ENCODE peak calls at places on chromosomes 7 and 10, in nine cellular contexts. One of them, this sample, is unnamed.

GRCh38 chr10:114856544-114857287 is 35.1 kb downstream of the FHIP2A start:
- DNase-seq in body of pancreas: no peak
- DNase-seq in HepG2: no peak
- DNase-seq in GM23338: no peak
- DNase-seq in heart right ventricle: no peak
- DNase-seq in Caco-2: no peak
- DNase-seq in stomach: no peak
- DNase-seq in IMR-90: peak; percentile 90
- DNase-seq in uterus: no peak
- DNase-seq in this sample: no peak

GRCh38 chr10:34157501-34157900 is 657.6 kb downstream of the PARD3 start:
- DNase-seq in body of pancreas: no peak
- DNase-seq in HepG2: no peak
- DNase-seq in GM23338: no peak
- DNase-seq in heart right ventricle: no peak
- DNase-seq in Caco-2: no peak
- DNase-seq in stomach: no peak
- DNase-seq in IMR-90: peak; percentile 45
- DNase-seq in uterus: no peak
- DNase-seq in this sample: no peak

GRCh38 chr7:159036916-159037605 is 107.6 kb downstream of the VIPR2 start:
- DNase-seq in body of pancreas: no peak
- DNase-seq in HepG2: no peak
- DNase-seq in GM23338: peak; percentile 33
- DNase-seq in heart right ventricle: no peak
- DNase-seq in Caco-2: no peak
- DNase-seq in stomach: no peak
- DNase-seq in IMR-90: no peak
- DNase-seq in uterus: no peak
- DNase-seq in this sample: no peak

GRCh38 chr10:32347363-32347735 is 391 bp upstream of the EPC1 start:
- DNase-seq in body of pancreas: no peak
- DNase-seq in HepG2: no peak
- DNase-seq in GM23338: no peak
- DNase-seq in heart right ventricle: no peak
- DNase-seq in Caco-2: no peak
- DNase-seq in stomach: no peak
- DNase-seq in IMR-90: no peak
- DNase-seq in uterus: no peak
- DNase-seq in this sample: no peak

GRCh38 chr7:16926283-16926682 is 44.5 kb upstream of the AGR3 start:
- DNase-seq in body of pancreas: no peak
- DNase-seq in HepG2: peak; percentile 28
- DNase-seq in GM23338: peak; percentile 34
- DNase-seq in heart right ventricle: peak; percentile 21
- DNase-seq in Caco-2: no peak
- DNase-seq in stomach: no peak
- DNase-seq in IMR-90: peak; percentile 54
- DNase-seq in uterus: no peak
- DNase-seq in this sample: no peak

GRCh38 chr7:98870071-98870651 is 347 bp upstream of the TMEM130 start:
- DNase-seq in body of pancreas: peak; percentile 31
- DNase-seq in HepG2: no peak
- DNase-seq in GM23338: peak; percentile 88
- DNase-seq in heart right ventricle: peak; percentile 38
- DNase-seq in Caco-2: no peak
- DNase-seq in stomach: no peak
- DNase-seq in IMR-90: peak; percentile 50
- DNase-seq in uterus: peak; percentile 20
- DNase-seq in this sample: no peak

GRCh38 chr10:103814104-103814503 is 41.3 kb downstream of the SH3PXD2A start:
- DNase-seq in body of pancreas: no peak
- DNase-seq in HepG2: no peak
- DNase-seq in GM23338: no peak
- DNase-seq in heart right ventricle: no peak
- DNase-seq in Caco-2: no peak
- DNase-seq in stomach: no peak
- DNase-seq in IMR-90: no peak
- DNase-seq in uterus: no peak
- DNase-seq in this sample: no peak

GRCh38 chr10:68099736-68100135 is 9.6 kb upstream of the MYPN start:
- DNase-seq in body of pancreas: no peak
- DNase-seq in HepG2: no peak
- DNase-seq in GM23338: no peak
- DNase-seq in heart right ventricle: no peak
- DNase-seq in Caco-2: no peak
- DNase-seq in stomach: no peak
- DNase-seq in IMR-90: peak; percentile 89
- DNase-seq in uterus: no peak
- DNase-seq in this sample: no peak

GRCh38 chr10:49273626-49274025 is 25.3 kb upstream of the C10orf71 start:
- DNase-seq in body of pancreas: no peak
- DNase-seq in HepG2: no peak
- DNase-seq in GM23338: no peak
- DNase-seq in heart right ventricle: no peak
- DNase-seq in Caco-2: no peak
- DNase-seq in stomach: no peak
- DNase-seq in IMR-90: no peak
- DNase-seq in uterus: no peak
- DNase-seq in this sample: no peak

GRCh38 chr7:53292341-53292740 is 256.9 kb downstream of the POM121L12 start:
- DNase-seq in body of pancreas: no peak
- DNase-seq in HepG2: no peak
- DNase-seq in GM23338: no peak
- DNase-seq in heart right ventricle: no peak
- DNase-seq in Caco-2: no peak
- DNase-seq in stomach: no peak
- DNase-seq in IMR-90: no peak
- DNase-seq in uterus: no peak
- DNase-seq in this sample: no peak

GRCh38 chr7:112341464-112341863 is 108.8 kb upstream of the IFRD1 start:
- DNase-seq in body of pancreas: peak; percentile 65
- DNase-seq in HepG2: no peak
- DNase-seq in GM23338: no peak
- DNase-seq in heart right ventricle: no peak
- DNase-seq in Caco-2: no peak
- DNase-seq in stomach: no peak
- DNase-seq in IMR-90: no peak
- DNase-seq in uterus: no peak
- DNase-seq in this sample: no peak

GRCh38 chr10:102579206-102579790 is 65.0 kb upstream of the TRIM8 start:
- DNase-seq in body of pancreas: no peak
- DNase-seq in HepG2: no peak
- DNase-seq in GM23338: no peak
- DNase-seq in heart right ventricle: no peak
- DNase-seq in Caco-2: no peak
- DNase-seq in stomach: no peak
- DNase-seq in IMR-90: peak; percentile 25
- DNase-seq in uterus: no peak
- DNase-seq in this sample: no peak

GRCh38 chr10:49115015-49115795 is at the start of gene VSTM4:
- DNase-seq in body of pancreas: no peak
- DNase-seq in HepG2: no peak
- DNase-seq in GM23338: peak; percentile 61
- DNase-seq in heart right ventricle: peak; percentile 41
- DNase-seq in Caco-2: no peak
- DNase-seq in stomach: no peak
- DNase-seq in IMR-90: peak; percentile 59
- DNase-seq in uterus: peak; percentile 43
- DNase-seq in this sample: no peak

GRCh38 chr7:109751241-109751640 is 1181.6 kb downstream of the DNAJB9 start:
- DNase-seq in body of pancreas: no peak
- DNase-seq in HepG2: peak; percentile 3
- DNase-seq in GM23338: no peak
- DNase-seq in heart right ventricle: no peak
- DNase-seq in Caco-2: no peak
- DNase-seq in stomach: no peak
- DNase-seq in IMR-90: peak; percentile 7
- DNase-seq in uterus: no peak
- DNase-seq in this sample: no peak

GRCh38 chr10:47400786-47401185 is 16.7 kb upstream of the ZNF488 start:
- DNase-seq in body of pancreas: no peak
- DNase-seq in HepG2: no peak
- DNase-seq in GM23338: no peak
- DNase-seq in heart right ventricle: no peak
- DNase-seq in Caco-2: no peak
- DNase-seq in stomach: no peak
- DNase-seq in IMR-90: no peak
- DNase-seq in uterus: no peak
- DNase-seq in this sample: no peak

GRCh38 chr7:28362812-28363211 is 49.5 kb upstream of the CREB5 start:
- DNase-seq in body of pancreas: no peak
- DNase-seq in HepG2: no peak
- DNase-seq in GM23338: peak; percentile 27
- DNase-seq in heart right ventricle: no peak
- DNase-seq in Caco-2: no peak
- DNase-seq in stomach: no peak
- DNase-seq in IMR-90: no peak
- DNase-seq in uterus: no peak
- DNase-seq in this sample: no peak

GRCh38 chr7:76069238-76069638 is 21.3 kb downstream of the MDH2 start:
- DNase-seq in body of pancreas: peak; percentile 55
- DNase-seq in HepG2: no peak
- DNase-seq in GM23338: peak; percentile 84
- DNase-seq in heart right ventricle: peak; percentile 38
- DNase-seq in Caco-2: peak; percentile 55
- DNase-seq in stomach: peak; percentile 39
- DNase-seq in IMR-90: peak; percentile 97
- DNase-seq in uterus: peak; percentile 72
- DNase-seq in this sample: no peak

GRCh38 chr7:127214956-127215355 is 37.8 kb downstream of the GRM8 start:
- DNase-seq in body of pancreas: no peak
- DNase-seq in HepG2: no peak
- DNase-seq in GM23338: peak; percentile 24
- DNase-seq in heart right ventricle: no peak
- DNase-seq in Caco-2: no peak
- DNase-seq in stomach: no peak
- DNase-seq in IMR-90: no peak
- DNase-seq in uterus: no peak
- DNase-seq in this sample: no peak

GRCh38 chr10:46228076-46229071 is 58.4 kb upstream of the ANTXRL start:
- DNase-seq in body of pancreas: peak; percentile 73
- DNase-seq in HepG2: peak; percentile 69
- DNase-seq in GM23338: peak; percentile 79
- DNase-seq in heart right ventricle: peak; percentile 76
- DNase-seq in Caco-2: peak; percentile 86
- DNase-seq in stomach: peak; percentile 74
- DNase-seq in IMR-90: peak; percentile 70
- DNase-seq in uterus: peak; percentile 54
- DNase-seq in this sample: peak; percentile 56

GRCh38 chr7:432933-433332 is 86.7 kb downstream of the PDGFA start:
- DNase-seq in body of pancreas: no peak
- DNase-seq in HepG2: no peak
- DNase-seq in GM23338: no peak
- DNase-seq in heart right ventricle: no peak
- DNase-seq in Caco-2: no peak
- DNase-seq in stomach: no peak
- DNase-seq in IMR-90: no peak
- DNase-seq in uterus: no peak
- DNase-seq in this sample: no peak

GRCh38 chr10:84054743-84055142 is 84.6 kb upstream of the GHITM start:
- DNase-seq in body of pancreas: no peak
- DNase-seq in HepG2: no peak
- DNase-seq in GM23338: peak; percentile 33
- DNase-seq in heart right ventricle: no peak
- DNase-seq in Caco-2: no peak
- DNase-seq in stomach: no peak
- DNase-seq in IMR-90: no peak
- DNase-seq in uterus: no peak
- DNase-seq in this sample: no peak
- H3K36me3 ChIP-seq in body of pancreas: no peaks in the 10 kb centered on the region
- H3K36me3 ChIP-seq in HepG2: no peaks in the 10 kb centered on the region
- H3K36me3 ChIP-seq in GM23338: no peaks in the 10 kb centered on the region
- H3K36me3 ChIP-seq in heart right ventricle: no peaks in the 10 kb centered on the region
- H3K36me3 ChIP-seq in Caco-2: no peaks in the 10 kb centered on the region
- H3K36me3 ChIP-seq in stomach: no peaks in the 10 kb centered on the region
- H3K36me3 ChIP-seq in IMR-90: no peaks in the 10 kb centered on the region
- H3K36me3 ChIP-seq in uterus: no peaks in the 10 kb centered on the region
- H3K36me3 ChIP-seq in this sample: no peaks in the 10 kb centered on the region

DNA sequence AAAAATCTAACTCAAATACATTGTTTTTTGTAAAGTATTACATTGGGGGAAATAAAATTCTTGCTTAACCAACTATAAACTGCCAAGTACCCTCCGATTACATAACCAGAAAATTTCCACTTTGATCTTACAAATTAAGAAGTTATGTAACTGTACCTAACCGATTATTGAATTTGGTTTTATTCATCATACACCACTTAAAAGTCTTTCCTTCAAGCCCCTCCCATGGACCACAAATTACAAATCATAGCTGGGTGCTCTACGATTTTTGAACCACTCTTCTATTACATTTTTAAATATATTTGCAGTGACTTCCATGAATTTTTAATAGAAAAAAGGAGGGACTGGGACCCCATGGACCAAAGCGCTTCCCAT is 638 bp downstream of the ZNF680 start:
- DNase-seq in body of pancreas: no peak
- DNase-seq in HepG2: no peak
- DNase-seq in GM23338: no peak
- DNase-seq in heart right ventricle: no peak
- DNase-seq in Caco-2: no peak
- DNase-seq in stomach: no peak
- DNase-seq in IMR-90: no peak
- DNase-seq in uterus: no peak
- DNase-seq in this sample: no peak
- H3K4me1 ChIP-seq in body of pancreas: peaks cover 31% of the 10 kb centered on the region
- H3K4me1 ChIP-seq in HepG2: peaks cover 46% of the 10 kb centered on the region
- H3K4me1 ChIP-seq in GM23338: peaks cover 44% of the 10 kb centered on the region
- H3K4me1 ChIP-seq in heart right ventricle: peaks cover 52% of the 10 kb centered on the region
- H3K4me1 ChIP-seq in Caco-2: no peaks in the 10 kb centered on the region
- H3K4me1 ChIP-seq in stomach: peaks cover 16% of the 10 kb centered on the region
- H3K4me1 ChIP-seq in IMR-90: peaks cover 2% of the 10 kb centered on the region
- H3K4me1 ChIP-seq in uterus: peaks cover 15% of the 10 kb centered on the region
- H3K4me1 ChIP-seq in this sample: peaks cover 13% of the 10 kb centered on the region

GRCh38 chr10:92493362-92493761 is 80.5 kb downstream of the IDE start:
- DNase-seq in body of pancreas: no peak
- DNase-seq in HepG2: no peak
- DNase-seq in GM23338: no peak
- DNase-seq in heart right ventricle: no peak
- DNase-seq in Caco-2: no peak
- DNase-seq in stomach: no peak
- DNase-seq in IMR-90: no peak
- DNase-seq in uterus: no peak
- DNase-seq in this sample: no peak
- H3K36me3 ChIP-seq in body of pancreas: peaks cover 13% of the 10 kb centered on the region
- H3K36me3 ChIP-seq in HepG2: peaks cover 43% of the 10 kb centered on the region
- H3K36me3 ChIP-seq in GM23338: peaks cover 9% of the 10 kb centered on the region
- H3K36me3 ChIP-seq in heart right ventricle: peaks cover 16% of the 10 kb centered on the region
- H3K36me3 ChIP-seq in Caco-2: no peaks in the 10 kb centered on the region
- H3K36me3 ChIP-seq in stomach: peaks cover 95% of the 10 kb centered on the region
- H3K36me3 ChIP-seq in IMR-90: peaks cover 8% of the 10 kb centered on the region
- H3K36me3 ChIP-seq in uterus: no peaks in the 10 kb centered on the region
- H3K36me3 ChIP-seq in this sample: peaks cover 25% of the 10 kb centered on the region

DNA sequence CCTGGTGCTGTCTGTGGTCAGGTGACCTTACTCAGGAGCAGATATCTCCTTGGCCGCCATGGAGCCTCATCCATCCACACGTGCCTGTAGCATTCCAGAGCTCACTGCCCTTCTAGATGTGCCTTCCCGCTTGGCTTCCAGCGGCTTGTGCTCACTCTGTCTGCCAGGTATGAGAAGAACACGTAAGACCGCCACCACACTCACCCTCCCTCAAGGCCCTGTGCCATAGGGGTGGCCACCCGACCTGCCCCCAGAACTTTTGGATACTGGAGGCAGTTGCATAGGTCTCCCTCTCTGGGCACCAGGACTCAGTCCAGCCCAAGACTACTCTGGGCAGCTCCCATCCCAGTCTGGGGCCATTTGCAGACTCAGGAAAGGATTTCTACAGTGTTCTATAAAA is 4.1 kb downstream of the MARVELD1 start:
- DNase-seq in body of pancreas: no peak
- DNase-seq in HepG2: no peak
- DNase-seq in GM23338: no peak
- DNase-seq in heart right ventricle: no peak
- DNase-seq in Caco-2: no peak
- DNase-seq in stomach: no peak
- DNase-seq in IMR-90: no peak
- DNase-seq in uterus: no peak
- DNase-seq in this sample: no peak
- H3K4me1 ChIP-seq in body of pancreas: peaks cover 42% of the 10 kb centered on the region
- H3K4me1 ChIP-seq in HepG2: peaks cover 20% of the 10 kb centered on the region
- H3K4me1 ChIP-seq in GM23338: peaks cover 54% of the 10 kb centered on the region
- H3K4me1 ChIP-seq in heart right ventricle: peaks cover 61% of the 10 kb centered on the region
- H3K4me1 ChIP-seq in Caco-2: peaks cover 18% of the 10 kb centered on the region
- H3K4me1 ChIP-seq in stomach: peaks cover 38% of the 10 kb centered on the region
- H3K4me1 ChIP-seq in IMR-90: peaks cover 28% of the 10 kb centered on the region
- H3K4me1 ChIP-seq in uterus: peaks cover 4% of the 10 kb centered on the region
- H3K4me1 ChIP-seq in this sample: peaks cover 48% of the 10 kb centered on the region